ENCODE peak calls at places on chromosomes 7 and 10, in five cellular contexts. One of them, this sample, is unnamed.

GRCh38 chr10:29590598-29591415 is 44.0 kb downstream of the SVIL start:
- DNase-seq in left ventricle myocardium inferior: no peak
- DNase-seq in RPMI8226: peak; percentile 34
- DNase-seq in foreskin fibroblast: peak; percentile 85
- DNase-seq in lower leg skin: no peak
- DNase-seq in this sample: no peak

GRCh38 chr10:125329056-125329455 is 168.7 kb upstream of the CTBP2 start:
- DNase-seq in lower leg skin: no peak
- DNase-seq in RPMI8226: no peak
- DNase-seq in left ventricle myocardium inferior: no peak
- DNase-seq in foreskin fibroblast: no peak
- DNase-seq in this sample: no peak

GRCh38 chr7:123024989-123025758 is 29.7 kb upstream of the TAS2R16 start:
- DNase-seq in foreskin fibroblast: peak; percentile 0
- DNase-seq in RPMI8226: no peak
- DNase-seq in lower leg skin: no peak
- DNase-seq in left ventricle myocardium inferior: no peak
- DNase-seq in this sample: no peak

GRCh38 chr10:45593938-45594275 is 78.7 kb downstream of the ZFAND4 start:
- DNase-seq in RPMI8226: no peak
- DNase-seq in lower leg skin: no peak
- DNase-seq in foreskin fibroblast: no peak
- DNase-seq in left ventricle myocardium inferior: no peak
- DNase-seq in this sample: no peak

GRCh38 chr7:94311545-94311944 is 83.2 kb upstream of the COL1A2 start:
- DNase-seq in left ventricle myocardium inferior: no peak
- DNase-seq in RPMI8226: no peak
- DNase-seq in lower leg skin: no peak
- DNase-seq in foreskin fibroblast: no peak
- DNase-seq in this sample: no peak

GRCh38 chr10:12432402-12433189 is 83.2 kb downstream of the CAMK1D start:
- DNase-seq in RPMI8226: no peak
- DNase-seq in left ventricle myocardium inferior: no peak
- DNase-seq in foreskin fibroblast: no peak
- DNase-seq in lower leg skin: no peak
- DNase-seq in this sample: no peak

GRCh38 chr7:91239171-91239604 is 25.0 kb upstream of the FZD1 start:
- DNase-seq in foreskin fibroblast: peak; percentile 86
- DNase-seq in lower leg skin: no peak
- DNase-seq in left ventricle myocardium inferior: no peak
- DNase-seq in RPMI8226: no peak
- DNase-seq in this sample: no peak

GRCh38 chr10:122112625-122113160 is 123.7 kb downstream of the TACC2 start:
- DNase-seq in RPMI8226: peak; percentile 57
- DNase-seq in left ventricle myocardium inferior: peak; percentile 86
- DNase-seq in lower leg skin: peak; percentile 69
- DNase-seq in foreskin fibroblast: peak; percentile 99
- DNase-seq in this sample: peak; percentile 86

GRCh38 chr10:60955957-60956425 is 12.0 kb upstream of the RHOBTB1 start:
- DNase-seq in foreskin fibroblast: peak; percentile 82
- DNase-seq in lower leg skin: no peak
- DNase-seq in RPMI8226: no peak
- DNase-seq in left ventricle myocardium inferior: no peak
- DNase-seq in this sample: no peak

GRCh38 chr10:78401882-78402367 is 368.3 kb downstream of the RPS24 start:
- DNase-seq in left ventricle myocardium inferior: peak; percentile 46
- DNase-seq in lower leg skin: no peak
- DNase-seq in foreskin fibroblast: no peak
- DNase-seq in RPMI8226: no peak
- DNase-seq in this sample: peak; percentile 44

GRCh38 chr7:47588704-47589225 is 6.9 kb upstream of the TNS3 start:
- DNase-seq in lower leg skin: no peak
- DNase-seq in RPMI8226: no peak
- DNase-seq in foreskin fibroblast: no peak
- DNase-seq in left ventricle myocardium inferior: no peak
- DNase-seq in this sample: no peak

GRCh38 chr7:73715648-73716317 is 3.7 kb downstream of the STX1A start:
- DNase-seq in left ventricle myocardium inferior: no peak
- DNase-seq in foreskin fibroblast: peak; percentile 99
- DNase-seq in RPMI8226: no peak
- DNase-seq in lower leg skin: no peak
- DNase-seq in this sample: no peak

GRCh38 chr7:110432061-110432553 is 658.8 kb upstream of the LRRN3 start:
- DNase-seq in lower leg skin: no peak
- DNase-seq in left ventricle myocardium inferior: no peak
- DNase-seq in RPMI8226: no peak
- DNase-seq in foreskin fibroblast: no peak
- DNase-seq in this sample: no peak

GRCh38 chr10:119028900-119029612 is 458 bp upstream of the NANOS1 start:
- DNase-seq in left ventricle myocardium inferior: peak; percentile 92
- DNase-seq in lower leg skin: peak; percentile 70
- DNase-seq in foreskin fibroblast: peak; percentile 90
- DNase-seq in RPMI8226: peak; percentile 89
- DNase-seq in this sample: peak; percentile 89

GRCh38 chr7:98621573-98622482 is 4.7 kb downstream of the NPTX2 start:
- DNase-seq in foreskin fibroblast: no peak
- DNase-seq in lower leg skin: no peak
- DNase-seq in left ventricle myocardium inferior: no peak
- DNase-seq in RPMI8226: no peak
- DNase-seq in this sample: no peak

GRCh38 chr7:46940178-46940577 is 641.7 kb downstream of the TNS3 start:
- DNase-seq in lower leg skin: no peak
- DNase-seq in RPMI8226: no peak
- DNase-seq in foreskin fibroblast: no peak
- DNase-seq in left ventricle myocardium inferior: no peak
- DNase-seq in this sample: no peak

GRCh38 chr10:124602121-124602561 is 140.5 kb downstream of the LHPP start:
- DNase-seq in RPMI8226: no peak
- DNase-seq in lower leg skin: no peak
- DNase-seq in foreskin fibroblast: no peak
- DNase-seq in left ventricle myocardium inferior: no peak
- DNase-seq in this sample: no peak

GRCh38 chr10:17200035-17200884 is 1.2 kb downstream of the TRDMT1 start:
- DNase-seq in lower leg skin: no peak
- DNase-seq in foreskin fibroblast: peak; percentile 35
- DNase-seq in left ventricle myocardium inferior: no peak
- DNase-seq in RPMI8226: peak; percentile 32
- DNase-seq in this sample: no peak

GRCh38 chr10:91616124-91616523 is 16.7 kb downstream of the PPP1R3C start:
- DNase-seq in foreskin fibroblast: peak; percentile 67
- DNase-seq in left ventricle myocardium inferior: no peak
- DNase-seq in lower leg skin: no peak
- DNase-seq in RPMI8226: no peak
- DNase-seq in this sample: no peak

GRCh38 chr7:48299580-48300169 is 128.4 kb downstream of the ABCA13 start:
- DNase-seq in foreskin fibroblast: peak; percentile 49
- DNase-seq in lower leg skin: peak; percentile 28
- DNase-seq in left ventricle myocardium inferior: no peak
- DNase-seq in RPMI8226: peak; percentile 65
- DNase-seq in this sample: no peak

GRCh38 chr7:11212080-11212711 is 238.5 kb downstream of the PHF14 start:
- DNase-seq in RPMI8226: peak; percentile 71
- DNase-seq in lower leg skin: peak; percentile 32
- DNase-seq in left ventricle myocardium inferior: no peak
- DNase-seq in foreskin fibroblast: peak; percentile 77
- DNase-seq in this sample: no peak

GRCh38 chr7:123645516-123645915 is 10.2 kb upstream of the LMOD2 start:
- DNase-seq in left ventricle myocardium inferior: peak; percentile 45
- DNase-seq in lower leg skin: no peak
- DNase-seq in foreskin fibroblast: no peak
- DNase-seq in RPMI8226: no peak
- DNase-seq in this sample: no peak

GRCh38 chr7:145928937-145929336 is 187.7 kb upstream of the CNTNAP2 start:
- DNase-seq in RPMI8226: no peak
- DNase-seq in left ventricle myocardium inferior: no peak
- DNase-seq in foreskin fibroblast: no peak
- DNase-seq in lower leg skin: no peak
- DNase-seq in this sample: no peak

GRCh38 chr7:2309889-2310331 is 4.3 kb downstream of the SNX8 start:
- DNase-seq in left ventricle myocardium inferior: no peak
- DNase-seq in lower leg skin: peak; percentile 26
- DNase-seq in RPMI8226: no peak
- DNase-seq in foreskin fibroblast: peak; percentile 45
- DNase-seq in this sample: no peak

GRCh38 chr10:13502384-13502783 is 26.4 kb downstream of the BEND7 start:
- DNase-seq in RPMI8226: no peak
- DNase-seq in foreskin fibroblast: no peak
- DNase-seq in lower leg skin: no peak
- DNase-seq in left ventricle myocardium inferior: no peak
- DNase-seq in this sample: no peak

GRCh38 chr10:21519327-21519933 is 6.1 kb downstream of the SKIDA1 start:
- DNase-seq in RPMI8226: peak; percentile 33
- DNase-seq in foreskin fibroblast: peak; percentile 30
- DNase-seq in lower leg skin: no peak
- DNase-seq in left ventricle myocardium inferior: no peak
- DNase-seq in this sample: no peak

GRCh38 chr7:14748461-14748860 is 154.1 kb downstream of the DGKB start:
- DNase-seq in left ventricle myocardium inferior: no peak
- DNase-seq in lower leg skin: no peak
- DNase-seq in RPMI8226: no peak
- DNase-seq in foreskin fibroblast: peak; percentile 89
- DNase-seq in this sample: no peak

GRCh38 chr10:29849434-29849833 is 210.0 kb downstream of the JCAD start:
- DNase-seq in left ventricle myocardium inferior: no peak
- DNase-seq in lower leg skin: no peak
- DNase-seq in foreskin fibroblast: peak; percentile 74
- DNase-seq in RPMI8226: no peak
- DNase-seq in this sample: no peak

This sample was measured in suprapubic skin.